ENCODE peak calls at places on chromosomes 11 and 22, in eight cellular contexts. M, J, F, H, Y, O, N and I are unnamed samples.

GRCh38 chr11:104968856-104969776 is 742 bp upstream of the CASP4 start:
- DNase-seq in J (peak), F (no peak), Y (no peak), O (no peak), H (no peak), N (no peak), M (no peak), I (peak)

GRCh38 chr11:17703951-17704350 is 15.4 kb upstream of the MYOD1 start:
- DNase-seq in Y (no peak), F (no peak), J (peak), M (peak), H (no peak), O (no peak), N (no peak), I (peak)

GRCh38 chr11:114260077-114260476 is 36.1 kb upstream of the NNMT start:
- DNase-seq in O (no peak), J (no peak), M (no peak), N (peak), H (no peak), Y (no peak), F (no peak), I (no peak)

GRCh38 chr11:2095542-2095941 is 43.6 kb downstream of the IGF2 start:
- DNase-seq in M (no peak), H (no peak), N (no peak), J (no peak), O (no peak), F (no peak), Y (no peak), I (no peak)

GRCh38 chr11:35491231-35491871 is 34.1 kb downstream of the PAMR1 start:
- DNase-seq in H (no peak), N (no peak), J (peak), Y (no peak), O (no peak), M (no peak), F (no peak), I (peak)

GRCh38 chr22:49404020-49404419 is 423.7 kb downstream of the BRD1 start:
- DNase-seq in H (no peak), M (no peak), O (no peak), Y (no peak), F (no peak), N (no peak), J (no peak), I (no peak)

GRCh38 chr11:36469881-36470802 is 39.9 kb downstream of the TRAF6 start:
- DNase-seq in Y (no peak), N (no peak), F (no peak), J (peak), M (no peak), O (no peak), H (no peak), I (peak)

GRCh38 chr11:117547188-117547831 is 219.7 kb downstream of the CEP164 start:
- DNase-seq in M (no peak), N (no peak), H (no peak), F (no peak), O (no peak), Y (no peak), J (no peak), I (no peak)

GRCh38 chr11:3220101-3220500 is 1.5 kb upstream of the MRGPRG start:
- DNase-seq in Y (no peak), J (no peak), M (no peak), O (no peak), H (no peak), N (no peak), F (no peak), I (no peak)

GRCh38 chr11:19713221-19714092 is 820 bp downstream of the NAV2 start:
- DNase-seq in O (no peak), Y (no peak), H (no peak), J (peak), M (no peak), N (no peak), F (no peak), I (peak)

GRCh38 chr11:32266611-32267010 is 168.7 kb downstream of the WT1 start:
- DNase-seq in N (no peak), O (no peak), H (no peak), M (no peak), F (no peak), J (peak), Y (no peak), I (no peak)

GRCh38 chr11:106961048-106961447 is 57.2 kb downstream of the GUCY1A2 start:
- DNase-seq in F (no peak), N (no peak), H (no peak), O (no peak), J (peak), Y (no peak), M (no peak), I (no peak)

GRCh38 chr11:14645985-14646900 is 2.6 kb downstream of the PDE3B start:
- DNase-seq in H (no peak), J (no peak), F (no peak), N (no peak), Y (no peak), M (no peak), O (peak), I (no peak)

GRCh38 chr11:703515-703914 is 2.5 kb upstream of the EPS8L2 start:
- DNase-seq in H (no peak), M (no peak), O (no peak), Y (no peak), N (no peak), F (no peak), J (no peak), I (no peak)

GRCh38 chr11:65423516-65424199 is 1.1 kb downstream of the NEAT1 start:
- DNase-seq in F (no peak), J (peak), O (no peak), Y (peak), N (peak), M (peak), H (no peak), I (no peak)

GRCh38 chr22:28034145-28034759 is 115.2 kb upstream of the PITPNB start:
- DNase-seq in N (no peak), Y (no peak), O (no peak), H (no peak), F (no peak), J (no peak), M (no peak), I (no peak)

GRCh38 chr11:33868646-33869461 is 23.0 kb downstream of the LMO2 start:
- DNase-seq in Y (no peak), J (no peak), H (no peak), O (no peak), F (no peak), N (no peak), M (no peak), I (no peak)

GRCh38 chr11:128018692-128019091 is 568.7 kb downstream of the ETS1 start:
- DNase-seq in M (no peak), H (no peak), F (no peak), Y (no peak), J (no peak), O (no peak), N (no peak), I (no peak)

GRCh38 chr22:36585841-36586240 is 56.9 kb upstream of the EIF3D start:
- DNase-seq in H (no peak), F (no peak), J (no peak), M (no peak), O (no peak), Y (no peak), N (no peak), I (no peak)

GRCh38 chr11:59705281-59705680 is 8.4 kb downstream of the OR10V1 start:
- DNase-seq in M (no peak), F (no peak), N (no peak), O (no peak), H (no peak), J (no peak), Y (no peak), I (no peak)

GRCh38 chr11:121596195-121597145 is 143.7 kb upstream of the SORL1-AS1 start:
- DNase-seq in Y (no peak), H (no peak), J (no peak), M (no peak), N (no peak), F (no peak), O (no peak), I (no peak)

GRCh38 chr22:42833104-42833503 is 24.0 kb downstream of the ARFGAP3 start:
- DNase-seq in H (no peak), Y (no peak), F (no peak), J (no peak), O (no peak), N (no peak), M (peak), I (no peak)

GRCh38 chr11:61963016-61963281 is 4.5 kb downstream of the FTH1 start:
- DNase-seq in Y (no peak), H (no peak), O (no peak), N (no peak), J (peak), F (no peak), M (no peak), I (no peak)

GRCh38 chr11:64092761-64093136 is 57.0 kb downstream of the FLRT1 start:
- DNase-seq in M (no peak), F (no peak), N (no peak), H (no peak), O (no peak), Y (no peak), J (no peak), I (no peak)

GRCh38 chr11:72333657-72334056 is 89.7 kb upstream of the PHOX2A start:
- DNase-seq in H (peak), J (peak), N (peak), M (no peak), F (no peak), Y (peak), O (peak), I (no peak)

GRCh38 chr11:116312560-116313340 is 460.0 kb downstream of the BUD13 start:
- DNase-seq in M (no peak), Y (no peak), N (peak), H (peak), O (no peak), F (peak), J (peak), I (no peak)